ENCODE peak calls at places on chromosomes 6 and 20, in seven cellular contexts. I is heart left ventricle; Y is activated effector memory CD4-positive, alpha-beta T cell treated with anti-CD3 and anti-CD28 coated beads, Interleukin-2, amount 50 U/mL, for 16 hours; Z is heart right ventricle; D is sigmoid colon; S is OCI-LY7; T is ureter. L is an unnamed sample.

GRCh38 chr6:108752733-108753392 is 95.4 kb upstream of the ARMC2 start:
- DNase-seq in I (no peak), Y (no peak), Z (no peak), D (no peak), S (no peak), T (no peak), L (no peak)

GRCh38 chr20:50636601-50637539 is 54.5 kb downstream of the RIPOR3 start:
- DNase-seq in I (no peak), Y (no peak), Z (no peak), D (no peak), S (no peak), T (no peak), L (no peak)

GRCh38 chr6:15366003-15366535 is 120.2 kb downstream of the JARID2 start:
- DNase-seq in I (no peak), Y (no peak), Z (no peak), D (no peak), S (no peak), T (no peak), L (no peak)

GRCh38 chr6:129786548-129786947 is 74.6 kb downstream of the TMEM244 start:
- DNase-seq in I (no peak), Y (no peak), Z (no peak), D (no peak), S (no peak), T (no peak), L (no peak)

GRCh38 chr6:119602215-119603178 is 252.9 kb upstream of the MAN1A1 start:
- DNase-seq in I (no peak), Y (no peak), Z (no peak), D (no peak), S (no peak), T (no peak), L (no peak)

GRCh38 chr20:24918579-24919566 is 30.2 kb upstream of the CST7 start:
- DNase-seq in I (no peak), Y (no peak), Z (no peak), D (no peak), S (no peak), T (no peak), L (no peak)

GRCh38 chr20:21767739-21768223 is 62.3 kb downstream of the PAX1 start:
- DNase-seq in I (no peak), Y (no peak), Z (no peak), D (no peak), S (no peak), T (no peak), L (no peak)

GRCh38 chr6:168916576-168917207 is 337.0 kb downstream of the THBS2 start:
- DNase-seq in I (no peak), Y (no peak), Z (no peak), D (no peak), S (no peak), T (peak; percentile 63), L (no peak)

GRCh38 chr6:48151142-48151541 is 40.1 kb upstream of the PTCHD4 start:
- DNase-seq in I (no peak), Y (no peak), Z (no peak), D (no peak), S (no peak), T (no peak), L (no peak)

GRCh38 chr20:29740601-29740950 is 1516.9 kb upstream of the DEFB115 start:
- DNase-seq in I (no peak), Y (no peak), Z (no peak), D (no peak), S (no peak), T (no peak), L (no peak)

GRCh38 chr20:56422824-56423189 is 10.7 kb downstream of the CASS4 start:
- DNase-seq in I (peak; percentile 49), Y (peak; percentile 34), Z (no peak), D (no peak), S (no peak), T (no peak), L (no peak)

GRCh38 chr6:31736026-31736767 is at the start of gene CLIC1:
- DNase-seq in I (peak; percentile 89), Y (peak; percentile 92), Z (peak; percentile 89), D (peak; percentile 95), S (peak; percentile 81), T (peak; percentile 93), L (peak; percentile 96)

GRCh38 chr6:99334526-99335127 is 14.8 kb downstream of the FAXC start:
- DNase-seq in I (no peak), Y (no peak), Z (no peak), D (no peak), S (peak; percentile 33), T (no peak), L (no peak)

GRCh38 chr20:34209111-34209510 is 32.1 kb upstream of the ASIP start:
- DNase-seq in I (no peak), Y (no peak), Z (no peak), D (no peak), S (no peak), T (no peak), L (no peak)

GRCh38 chr6:35804996-35805736 is at the start of gene LHFPL5:
- DNase-seq in I (peak; percentile 46), Y (peak; percentile 79), Z (peak; percentile 16), D (no peak), S (peak; percentile 19), T (no peak), L (no peak)

GRCh38 chr20:45067558-45067957 is 33.4 kb downstream of the KCNS1 start:
- DNase-seq in I (no peak), Y (no peak), Z (no peak), D (no peak), S (no peak), T (no peak), L (no peak)

GRCh38 chr20:676315-676937 is 824 bp upstream of the SCRT2 start:
- DNase-seq in I (no peak), Y (no peak), Z (peak; percentile 24), D (no peak), S (peak; percentile 50), T (no peak), L (no peak)

GRCh38 chr6:98272061-98272460 is 562.3 kb upstream of the POU3F2 start:
- DNase-seq in I (no peak), Y (no peak), Z (no peak), D (no peak), S (no peak), T (no peak), L (no peak)

GRCh38 chr6:11423667-11424066 is 113.9 kb upstream of the TMEM170B start:
- DNase-seq in I (no peak), Y (no peak), Z (no peak), D (no peak), S (no peak), T (no peak), L (no peak)

GRCh38 chr6:108361312-108361932 is 66.6 kb downstream of the AFG1L start:
- DNase-seq in I (no peak), Y (no peak), Z (no peak), D (no peak), S (no peak), T (no peak), L (no peak)

GRCh38 chr6:142744836-142745235 is 200.1 kb downstream of the HIVEP2 start:
- DNase-seq in I (no peak), Y (no peak), Z (no peak), D (no peak), S (no peak), T (no peak), L (no peak)

GRCh38 chr20:37323985-37324384 is 22.0 kb upstream of the SRC start:
- DNase-seq in I (no peak), Y (no peak), Z (no peak), D (no peak), S (no peak), T (no peak), L (no peak)

GRCh38 chr6:143579703-143580102 is 68.2 kb upstream of the FUCA2 start:
- DNase-seq in I (peak; percentile 34), Y (no peak), Z (peak; percentile 15), D (peak; percentile 87), S (no peak), T (peak; percentile 48), L (no peak)

GRCh38 chr6:162528538-162528937 is 199.0 kb downstream of the PRKN start:
- DNase-seq in I (no peak), Y (no peak), Z (no peak), D (no peak), S (no peak), T (no peak), L (no peak)

GRCh38 chr6:2971420-2972218 is at the start of gene SERPINB6:
- DNase-seq in I (peak; percentile 87), Y (peak; percentile 77), Z (peak; percentile 89), D (peak; percentile 95), S (no peak), T (peak; percentile 87), L (peak; percentile 92)

GRCh38 chr6:44050872-44051421 is 76.3 kb downstream of the MRPL14 start:
- DNase-seq in I (no peak), Y (no peak), Z (no peak), D (no peak), S (no peak), T (no peak), L (no peak)

L was measured in mesenteric fat pad.